ENCODE peak calls at places on chromosomes 11 and 22, in four cellular contexts. M, R, P and Z are unnamed samples.

GRCh38 chr11:2694995-2695939 is 4.5 kb downstream of the KCNQ1OT1 start:
- DNase-seq in P (no peak), M (no peak), R (no peak), Z (peak; percentile 26)

GRCh38 chr11:19676508-19677379 is 35.9 kb upstream of the NAV2 start:
- DNase-seq in M (no peak), R (no peak), P (no peak), Z (no peak)

GRCh38 chr11:75853971-75854370 is 39.0 kb downstream of the UVRAG start:
- DNase-seq in M (no peak), R (no peak), P (no peak), Z (no peak)

GRCh38 chr22:39527481-39527961 is 5.0 kb downstream of the RPS19BP1 start:
- DNase-seq in P (peak; percentile 57), M (no peak), R (no peak), Z (no peak)

GRCh38 chr22:41178425-41178975 is 26.6 kb upstream of the L3MBTL2 start:
- DNase-seq in P (no peak), R (no peak), M (no peak), Z (no peak)

GRCh38 chr22:28402066-28402465 is 277.6 kb downstream of the TTC28 start:
- DNase-seq in R (no peak), M (no peak), P (no peak), Z (no peak)

GRCh38 chr11:126214446-126215240 is 3.1 kb downstream of the FAM118B start:
- DNase-seq in P (no peak), R (no peak), M (no peak), Z (no peak)

GRCh38 chr11:14300661-14301304 is 58.2 kb downstream of the RRAS2 start:
- DNase-seq in P (peak; percentile 70), M (no peak), R (peak; percentile 81), Z (no peak)

GRCh38 chr11:119807841-119808240 is 78.8 kb upstream of the NECTIN1 start:
- DNase-seq in P (no peak), R (no peak), M (no peak), Z (no peak)

GRCh38 chr11:66970371-66970807 is 4.7 kb upstream of the C11orf86 start:
- DNase-seq in R (no peak), P (no peak), M (no peak), Z (no peak)

GRCh38 chr22:43136801-43137200 is 6.4 kb downstream of the MCAT start:
- DNase-seq in P (no peak), R (no peak), M (no peak), Z (no peak)

GRCh38 chr11:47607380-47607779 is 13.2 kb upstream of the C1QTNF4 start:
- DNase-seq in M (no peak), R (no peak), P (no peak), Z (no peak)

GRCh38 chr11:17529814-17530162 is 14.4 kb downstream of the USH1C start:
- DNase-seq in P (no peak), R (peak; percentile 60), M (no peak), Z (no peak)

GRCh38 chr22:40911772-40912171 is 39.4 kb upstream of the RBX1 start:
- DNase-seq in R (no peak), P (no peak), M (no peak), Z (no peak)

GRCh38 chr22:24977370-24978230 is 25.1 kb downstream of the KIAA1671 start:
- DNase-seq in M (no peak), R (peak; percentile 85), P (no peak), Z (peak; percentile 37)

GRCh38 chr22:35102663-35103062 is 36.7 kb downstream of the ISX start:
- DNase-seq in R (no peak), M (no peak), P (peak; percentile 79), Z (no peak)

GRCh38 chr11:14218728-14219127 is 140.3 kb downstream of the RRAS2 start:
- DNase-seq in M (no peak), R (no peak), P (no peak), Z (no peak)

GRCh38 chr11:64123102-64123434 is 42.8 kb downstream of the MACROD1 start:
- DNase-seq in P (no peak), R (no peak), M (no peak), Z (peak; percentile 89)

GRCh38 chr11:108973402-108974119 is 308.7 kb downstream of the DDX10 start:
- DNase-seq in M (no peak), R (no peak), P (no peak), Z (no peak)